ENCODE peak calls at places on chromosomes 4 and X, in seven cellular contexts. One of them, this sample, is unnamed.

GRCh38 chrX:22314692-22315091 is 42.0 kb downstream of the CBLL2 start:
- DNase-seq in SK-N-SH: no peak
- DNase-seq in upper lobe of left lung: no peak
- DNase-seq in ovary: no peak
- DNase-seq in A549: no peak
- DNase-seq in stomach: no peak
- DNase-seq in GM12878: no peak
- DNase-seq in this sample: no peak

GRCh38 chr4:32840461-32841189 is 2120.5 kb downstream of the PCDH7 start:
- DNase-seq in SK-N-SH: no peak
- DNase-seq in upper lobe of left lung: no peak
- DNase-seq in ovary: no peak
- DNase-seq in A549: no peak
- DNase-seq in stomach: no peak
- DNase-seq in GM12878: no peak
- DNase-seq in this sample: no peak

GRCh38 chrX:21735038-21735752 is 22.7 kb downstream of the SMPX start:
- DNase-seq in SK-N-SH: no peak
- DNase-seq in upper lobe of left lung: no peak
- DNase-seq in ovary: no peak
- DNase-seq in A549: no peak
- DNase-seq in stomach: no peak
- DNase-seq in GM12878: no peak
- DNase-seq in this sample: no peak

GRCh38 chr4:100790838-100791615 is 273.2 kb upstream of the EMCN start:
- DNase-seq in SK-N-SH: no peak
- DNase-seq in upper lobe of left lung: no peak
- DNase-seq in ovary: no peak
- DNase-seq in A549: no peak
- DNase-seq in stomach: no peak
- DNase-seq in GM12878: no peak
- DNase-seq in this sample: no peak

GRCh38 chr4:152107736-152108500 is 347.1 kb upstream of the GATB start:
- DNase-seq in SK-N-SH: no peak
- DNase-seq in upper lobe of left lung: no peak
- DNase-seq in ovary: no peak
- DNase-seq in A549: no peak
- DNase-seq in stomach: no peak
- DNase-seq in GM12878: no peak
- DNase-seq in this sample: no peak

GRCh38 chrX:22147214-22147613 is 115.1 kb downstream of the PHEX start:
- DNase-seq in SK-N-SH: no peak
- DNase-seq in upper lobe of left lung: no peak
- DNase-seq in ovary: no peak
- DNase-seq in A549: no peak
- DNase-seq in stomach: no peak
- DNase-seq in GM12878: no peak
- DNase-seq in this sample: no peak

GRCh38 chr4:94701606-94702300 is 56.0 kb upstream of the BMPR1B start:
- DNase-seq in SK-N-SH: no peak
- DNase-seq in upper lobe of left lung: no peak
- DNase-seq in ovary: no peak
- DNase-seq in A549: no peak
- DNase-seq in stomach: no peak
- DNase-seq in GM12878: no peak
- DNase-seq in this sample: no peak

GRCh38 chr4:39846135-39846534 is 131.6 kb downstream of the PDS5A start:
- DNase-seq in SK-N-SH: no peak
- DNase-seq in upper lobe of left lung: no peak
- DNase-seq in ovary: no peak
- DNase-seq in A549: no peak
- DNase-seq in stomach: no peak
- DNase-seq in GM12878: no peak
- DNase-seq in this sample: no peak

GRCh38 chr4:244471-244870 is 60.8 kb downstream of the ZNF732 start:
- DNase-seq in SK-N-SH: no peak
- DNase-seq in upper lobe of left lung: no peak
- DNase-seq in ovary: no peak
- DNase-seq in A549: no peak
- DNase-seq in stomach: peak
- DNase-seq in GM12878: peak
- DNase-seq in this sample: no peak

GRCh38 chr4:118858779-118859178 is 22.9 kb upstream of the SEC24D start:
- DNase-seq in SK-N-SH: no peak
- DNase-seq in upper lobe of left lung: no peak
- DNase-seq in ovary: no peak
- DNase-seq in A549: no peak
- DNase-seq in stomach: no peak
- DNase-seq in GM12878: no peak
- DNase-seq in this sample: no peak

GRCh38 chr4:21097026-21097425 is 396.8 kb downstream of the PACRGL start:
- DNase-seq in SK-N-SH: no peak
- DNase-seq in upper lobe of left lung: no peak
- DNase-seq in ovary: no peak
- DNase-seq in A549: no peak
- DNase-seq in stomach: no peak
- DNase-seq in GM12878: no peak
- DNase-seq in this sample: no peak

GRCh38 chr4:158859661-158860060 is 90.8 kb downstream of the FNIP2 start:
- DNase-seq in SK-N-SH: no peak
- DNase-seq in upper lobe of left lung: no peak
- DNase-seq in ovary: no peak
- DNase-seq in A549: no peak
- DNase-seq in stomach: no peak
- DNase-seq in GM12878: no peak
- DNase-seq in this sample: no peak

GRCh38 chr4:1516261-1516660 is 110.0 kb upstream of the NKX1-1 start:
- DNase-seq in SK-N-SH: no peak
- DNase-seq in upper lobe of left lung: peak
- DNase-seq in ovary: no peak
- DNase-seq in A549: no peak
- DNase-seq in stomach: no peak
- DNase-seq in GM12878: no peak
- DNase-seq in this sample: no peak

GRCh38 chr4:33149658-33150057 is 2429.5 kb downstream of the PCDH7 start:
- DNase-seq in SK-N-SH: no peak
- DNase-seq in upper lobe of left lung: no peak
- DNase-seq in ovary: no peak
- DNase-seq in A549: no peak
- DNase-seq in stomach: no peak
- DNase-seq in GM12878: no peak
- DNase-seq in this sample: no peak

GRCh38 chrX:23815376-23815775 is 32.4 kb downstream of the SAT1 start:
- DNase-seq in SK-N-SH: no peak
- DNase-seq in upper lobe of left lung: no peak
- DNase-seq in ovary: no peak
- DNase-seq in A549: no peak
- DNase-seq in stomach: no peak
- DNase-seq in GM12878: no peak
- DNase-seq in this sample: no peak

GRCh38 chr4:43241104-43241503 is 348.6 kb downstream of the GRXCR1 start:
- DNase-seq in SK-N-SH: no peak
- DNase-seq in upper lobe of left lung: no peak
- DNase-seq in ovary: no peak
- DNase-seq in A549: no peak
- DNase-seq in stomach: no peak
- DNase-seq in GM12878: no peak
- DNase-seq in this sample: no peak
- TF ChIP-seq EP300 in SK-N-SH: no peak
- TF ChIP-seq EP300 in upper lobe of left lung: no peak
- TF ChIP-seq EP300 in ovary: no peak
- TF ChIP-seq EP300 in A549: no peak
- TF ChIP-seq EP300 in stomach: no peak
- TF ChIP-seq EP300 in GM12878: no peak
- TF ChIP-seq EP300 in this sample: no peak

DNA sequence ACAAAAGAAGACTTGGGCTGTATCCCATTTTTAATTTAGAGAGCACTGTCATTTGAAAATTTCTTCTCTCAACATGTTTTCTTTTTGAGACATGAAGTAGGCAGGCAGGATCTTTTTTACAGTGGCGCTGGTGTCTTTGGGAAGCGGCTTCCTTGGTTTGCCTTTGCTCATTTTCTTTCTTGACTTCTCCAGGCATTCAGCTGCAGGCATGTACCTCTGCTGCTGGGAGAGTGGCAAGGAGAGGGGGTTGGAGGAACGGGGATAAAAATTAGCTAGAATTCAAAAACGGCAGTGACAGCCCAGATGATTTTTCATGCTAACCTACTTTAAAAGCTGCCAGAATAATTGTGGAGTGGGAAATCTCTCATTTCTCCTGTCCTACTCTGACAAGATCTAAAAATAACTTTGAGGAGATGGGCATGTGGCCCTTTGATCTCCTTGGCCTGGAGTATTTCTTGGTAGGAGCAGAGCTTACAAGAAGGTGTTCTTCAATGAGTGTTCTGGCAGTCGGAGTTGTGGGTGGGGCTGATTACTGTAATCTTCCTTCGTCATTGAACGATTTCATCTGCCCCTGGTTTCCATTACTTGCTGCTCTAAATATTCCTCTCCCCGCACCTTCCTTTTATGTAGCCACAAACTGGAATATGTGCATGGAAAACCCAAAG is 54.8 kb downstream of the TBL1X start:
- DNase-seq in SK-N-SH: no peak
- DNase-seq in upper lobe of left lung: no peak
- DNase-seq in ovary: no peak
- DNase-seq in A549: no peak
- DNase-seq in stomach: no peak
- DNase-seq in GM12878: no peak
- DNase-seq in this sample: peak
- TF ChIP-seq EP300 in SK-N-SH: no peak
- TF ChIP-seq EP300 in upper lobe of left lung: no peak
- TF ChIP-seq EP300 in ovary: no peak
- TF ChIP-seq EP300 in A549: no peak
- TF ChIP-seq EP300 in stomach: no peak
- TF ChIP-seq EP300 in GM12878: no peak
- TF ChIP-seq EP300 in this sample: peak

DNA sequence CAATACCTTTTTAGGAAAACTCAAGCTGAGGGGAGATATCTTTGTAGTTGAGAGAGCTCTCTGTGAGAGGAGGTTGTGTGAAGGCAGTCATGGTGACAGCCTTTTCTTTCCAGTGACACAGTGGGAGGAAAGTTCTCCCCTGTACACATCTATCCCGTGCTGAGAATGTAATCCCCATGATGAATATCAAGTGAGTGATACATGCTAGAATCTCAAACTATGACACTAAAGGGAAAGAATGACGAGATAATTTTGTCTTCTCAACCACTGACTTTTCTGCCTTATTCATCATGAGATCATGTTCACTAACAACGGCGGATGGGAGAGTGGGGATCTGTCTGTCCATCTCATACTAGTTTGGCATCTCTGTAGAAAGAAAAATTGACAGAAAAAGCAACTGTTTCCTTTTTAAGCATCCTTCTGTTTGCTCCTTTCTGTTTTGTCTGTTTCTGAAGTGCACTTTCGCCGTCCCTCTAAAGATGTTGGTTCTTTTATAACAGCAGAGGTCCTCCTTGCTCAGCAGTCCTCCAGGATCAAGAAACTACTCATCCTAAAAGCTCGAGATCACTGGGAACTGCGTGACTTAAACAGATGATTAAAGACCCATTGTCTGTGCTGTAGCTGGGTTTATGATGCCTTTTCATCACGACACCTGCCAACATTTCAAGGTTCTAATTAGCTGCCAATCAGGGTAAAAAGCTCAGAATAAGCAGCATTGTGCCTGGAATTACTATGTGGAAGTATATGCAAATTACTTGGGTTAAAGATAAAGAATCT is 137.6 kb downstream of the DCK start:
- DNase-seq in SK-N-SH: no peak
- DNase-seq in upper lobe of left lung: no peak
- DNase-seq in ovary: no peak
- DNase-seq in A549: peak
- DNase-seq in stomach: no peak
- DNase-seq in GM12878: no peak
- DNase-seq in this sample: no peak
- TF ChIP-seq EP300 in SK-N-SH: no peak
- TF ChIP-seq EP300 in upper lobe of left lung: no peak
- TF ChIP-seq EP300 in ovary: no peak
- TF ChIP-seq EP300 in A549: no peak
- TF ChIP-seq EP300 in stomach: no peak
- TF ChIP-seq EP300 in GM12878: no peak
- TF ChIP-seq EP300 in this sample: no peak

DNA sequence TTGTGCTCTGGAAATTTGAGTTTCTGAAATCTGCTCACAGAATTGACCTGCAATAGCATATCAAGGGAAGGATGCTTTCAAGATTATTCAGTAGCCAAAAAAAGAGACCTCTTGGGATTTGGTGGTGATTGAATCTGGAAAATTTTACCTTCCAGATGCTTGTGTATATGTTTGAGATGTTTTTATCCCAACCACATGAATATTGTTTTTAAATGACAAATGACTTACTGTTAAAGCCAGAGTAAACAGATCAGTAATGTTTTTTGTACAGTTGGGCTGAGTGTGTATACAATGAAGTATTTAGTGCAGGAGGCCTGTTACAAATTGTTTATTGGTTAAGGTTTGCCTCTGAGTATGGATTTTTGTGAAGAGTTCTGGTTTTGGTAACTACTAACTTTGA is 126.5 kb downstream of the CBR4 start:
- DNase-seq in SK-N-SH: peak
- DNase-seq in upper lobe of left lung: no peak
- DNase-seq in ovary: no peak
- DNase-seq in A549: no peak
- DNase-seq in stomach: no peak
- DNase-seq in GM12878: no peak
- DNase-seq in this sample: no peak
- TF ChIP-seq EP300 in SK-N-SH: no peak
- TF ChIP-seq EP300 in upper lobe of left lung: no peak
- TF ChIP-seq EP300 in ovary: no peak
- TF ChIP-seq EP300 in A549: no peak
- TF ChIP-seq EP300 in stomach: no peak
- TF ChIP-seq EP300 in GM12878: no peak
- TF ChIP-seq EP300 in this sample: no peak